ENCODE peak calls at places on chromosomes 5 and 9, in six cellular contexts. P is H54; I is activated T-helper 9 cell treated with anti-CD3 and anti-CD28 coated beads, Interleukin-2, amount 50 U/mL, for 16 hours; N is HEK293T; Z is NCI-H524; X is caudate nucleus. S is an unnamed sample.

GRCh38 chr5:15203376-15203775 is 296.6 kb upstream of the FBXL7 start:
- DNase-seq in P (no peak), I (no peak), N (no peak), Z (no peak), X (no peak), S (no peak)

GRCh38 chr5:93874491-93874890 is 133.1 kb upstream of the POU5F2 start:
- DNase-seq in P (no peak), I (no peak), N (no peak), Z (no peak), X (no peak), S (no peak)

GRCh38 chr5:58666598-58667595 is 84.0 kb downstream of the RAB3C start:
- DNase-seq in P (no peak), I (no peak), N (no peak), Z (no peak), X (no peak), S (no peak)

GRCh38 chr9:128459011-128459410 is 3.2 kb downstream of the ODF2 start:
- DNase-seq in P (no peak), I (no peak), N (no peak), Z (no peak), X (no peak), S (no peak)

GRCh38 chr9:133163559-133164208 is at the start of gene GBGT1:
- DNase-seq in P (no peak), I (no peak), N (no peak), Z (no peak), X (no peak), S (no peak)

GRCh38 chr5:65811004-65811403 is 89.0 kb downstream of the NLN start:
- DNase-seq in P (no peak), I (no peak), N (no peak), Z (no peak), X (no peak), S (no peak)

GRCh38 chr9:29211681-29212589 is 1638.7 kb upstream of the C9orf72 start:
- DNase-seq in P (peak; percentile 82), I (no peak), N (peak; percentile 69), Z (peak; percentile 63), X (peak; percentile 48), S (no peak)

GRCh38 chr9:95138474-95138873 is 179.0 kb downstream of the FANCC start:
- DNase-seq in P (no peak), I (no peak), N (no peak), Z (peak; percentile 42), X (no peak), S (no peak)

GRCh38 chr9:128276574-128277270 is 646 bp downstream of the SWI5 start:
- DNase-seq in P (peak; percentile 90), I (no peak), N (peak; percentile 38), Z (peak; percentile 27), X (no peak), S (no peak)

GRCh38 chr9:137294684-137295312 is 7.3 kb downstream of the NRARP start:
- DNase-seq in P (no peak), I (no peak), N (no peak), Z (peak; percentile 68), X (no peak), S (no peak)

GRCh38 chr9:136060671-136061371 is 34.3 kb downstream of the NACC2 start:
- DNase-seq in P (no peak), I (no peak), N (no peak), Z (no peak), X (no peak), S (no peak)

GRCh38 chr5:56432326-56432725 is 199.2 kb upstream of the ANKRD55 start:
- DNase-seq in P (no peak), I (no peak), N (no peak), Z (no peak), X (no peak), S (no peak)

GRCh38 chr5:133372306-133373008 is 239.9 kb downstream of the FSTL4 start:
- DNase-seq in P (no peak), I (no peak), N (no peak), Z (no peak), X (no peak), S (no peak)

GRCh38 chr5:116652196-116652729 is 77.6 kb upstream of the SEMA6A start:
- DNase-seq in P (no peak), I (no peak), N (peak; percentile 18), Z (no peak), X (peak; percentile 76), S (no peak)

GRCh38 chr5:169641253-169641652 is 4.2 kb downstream of the DOCK2 start:
- DNase-seq in P (no peak), I (no peak), N (no peak), Z (no peak), X (no peak), S (no peak)

GRCh38 chr9:34584970-34585369 is 4.6 kb downstream of the CNTFR start:
- DNase-seq in P (no peak), I (no peak), N (no peak), Z (no peak), X (no peak), S (no peak)

GRCh38 chr5:138138949-138139775 is at the start of gene NME5:
- DNase-seq in P (no peak), I (no peak), N (peak; percentile 30), Z (peak; percentile 60), X (peak; percentile 66), S (no peak)

GRCh38 chr9:93254806-93255519 is 71.0 kb downstream of the WNK2 start:
- DNase-seq in P (no peak), I (no peak), N (no peak), Z (peak; percentile 91), X (no peak), S (no peak)

GRCh38 chr5:15499528-15500325 is at the start of gene FBXL7:
- DNase-seq in P (peak; percentile 84), I (no peak), N (peak; percentile 69), Z (peak; percentile 92), X (peak; percentile 64), S (no peak)

GRCh38 chr5:135266301-135266630 is 132.8 kb downstream of the MACROH2A1 start:
- DNase-seq in P (no peak), I (no peak), N (no peak), Z (no peak), X (no peak), S (no peak)

GRCh38 chr5:3604501-3604900 is 8.9 kb downstream of the IRX1 start:
- DNase-seq in P (no peak), I (no peak), N (no peak), Z (no peak), X (no peak), S (no peak)

GRCh38 chr5:123351315-123351714 is 71.9 kb downstream of the CEP120 start:
- DNase-seq in P (no peak), I (no peak), N (no peak), Z (no peak), X (no peak), S (no peak)

GRCh38 chr5:72770266-72770665 is 46.2 kb upstream of the TNPO1 start:
- DNase-seq in P (no peak), I (no peak), N (no peak), Z (no peak), X (no peak), S (no peak)

GRCh38 chr5:178326054-178326715 is 93.6 kb upstream of the PHYKPL start:
- DNase-seq in P (no peak), I (no peak), N (no peak), Z (peak; percentile 54), X (no peak), S (no peak)

GRCh38 chr5:44332360-44332971 is 56.8 kb downstream of the FGF10 start:
- DNase-seq in P (no peak), I (no peak), N (peak; percentile 10), Z (peak; percentile 75), X (no peak), S (no peak)

GRCh38 chr9:93207326-93207814 is 23.4 kb downstream of the WNK2 start:
- DNase-seq in P (no peak), I (no peak), N (no peak), Z (peak; percentile 96), X (peak; percentile 61), S (no peak)

GRCh38 chr5:71836084-71836483 is 117.0 kb downstream of the CARTPT start:
- DNase-seq in P (no peak), I (no peak), N (no peak), Z (peak; percentile 43), X (no peak), S (no peak)

GRCh38 chr5:15614679-15615078 is 114.7 kb downstream of the FBXL7 start:
- DNase-seq in P (no peak), I (no peak), N (no peak), Z (no peak), X (no peak), S (no peak)

GRCh38 chr5:142053434-142054253 is 40.8 kb upstream of the GNPDA1 start:
- DNase-seq in P (peak; percentile 45), I (no peak), N (no peak), Z (no peak), X (no peak), S (no peak)

GRCh38 chr9:98455256-98455956 is 200.0 kb upstream of the TBC1D2 start:
- DNase-seq in P (no peak), I (no peak), N (no peak), Z (no peak), X (no peak), S (no peak)

GRCh38 chr5:8517461-8517860 is 648.5 kb downstream of the MTRR start:
- DNase-seq in P (no peak), I (no peak), N (no peak), Z (no peak), X (no peak), S (no peak)

GRCh38 chr5:136020383-136021015 is 8.3 kb upstream of the TGFBI start:
- DNase-seq in P (peak; percentile 85), I (peak; percentile 12), N (no peak), Z (no peak), X (no peak), S (no peak)

GRCh38 chr9:72635197-72635596 is 113.8 kb downstream of the TMC1 start:
- DNase-seq in P (no peak), I (no peak), N (no peak), Z (no peak), X (no peak), S (no peak)

GRCh38 chr5:132251220-132251725 is 6.2 kb upstream of the PDLIM4 start:
- DNase-seq in P (peak; percentile 99), I (no peak), N (no peak), Z (no peak), X (peak; percentile 55), S (no peak)

GRCh38 chr9:106976772-106977171 is 113.8 kb downstream of the ZNF462 start:
- DNase-seq in P (no peak), I (no peak), N (no peak), Z (no peak), X (no peak), S (no peak)

GRCh38 chr5:82011761-82012160 is 39.9 kb downstream of the ATG10 start:
- DNase-seq in P (no peak), I (no peak), N (no peak), Z (no peak), X (no peak), S (no peak)

GRCh38 chr5:112637343-112637742 is 100.3 kb upstream of the APC start:
- DNase-seq in P (no peak), I (no peak), N (no peak), Z (no peak), X (no peak), S (no peak)

GRCh38 chr5:14937277-14937676 is 65.7 kb upstream of the ANKH start:
- DNase-seq in P (no peak), I (no peak), N (no peak), Z (no peak), X (no peak), S (no peak)

GRCh38 chr9:74147906-74148305 is 349.2 kb upstream of the RORB start:
- DNase-seq in P (no peak), I (no peak), N (no peak), Z (no peak), X (no peak), S (no peak)